ENCODE peak calls at places on chromosomes 5 and 9, in five cellular contexts. M, G, H, V and T are unnamed samples.

GRCh38 chr5:27639005-27639612 is 600.7 kb upstream of the CDH9 start:
- DNase-seq in M (no peak), V (no peak), H (no peak), G (no peak), T (no peak)

GRCh38 chr9:80556631-80557030 is 984.9 kb downstream of the TLE4 start:
- DNase-seq in V (no peak), H (no peak), G (no peak), M (no peak), T (no peak)

GRCh38 chr5:165457854-165458481 is 1952.5 kb downstream of the MAT2B start:
- DNase-seq in V (peak), M (peak), H (peak), G (no peak), T (peak)

GRCh38 chr5:142183561-142183960 is 75.0 kb downstream of the NDFIP1 start:
- DNase-seq in M (no peak), G (no peak), H (no peak), V (no peak), T (no peak)

GRCh38 chr5:55344392-55344992 is 36.7 kb downstream of the MTREX start:
- DNase-seq in H (peak), G (peak), V (no peak), M (peak), T (peak)

GRCh38 chr5:67283275-67283987 is 86.8 kb upstream of the CD180 start:
- DNase-seq in M (no peak), H (no peak), V (no peak), G (peak), T (no peak)

GRCh38 chr5:149039501-149039900 is 23.4 kb downstream of the SH3TC2 start:
- DNase-seq in M (no peak), H (peak), V (no peak), G (no peak), T (no peak)

GRCh38 chr5:109485030-109485429 is 75.3 kb upstream of the PJA2 start:
- DNase-seq in H (peak), M (no peak), V (no peak), G (peak), T (no peak)

GRCh38 chr5:441996-442334 is 1.0 kb upstream of the EXOC3 start:
- DNase-seq in M (no peak), V (no peak), H (no peak), G (no peak), T (no peak)

GRCh38 chr5:157857821-157858526 is 971 bp downstream of the CLINT1 start:
- DNase-seq in H (peak), G (peak), M (no peak), V (no peak), T (no peak)

GRCh38 chr9:134230092-134230941 is 66.0 kb upstream of the RNU6ATAC start:
- DNase-seq in H (no peak), V (no peak), G (no peak), M (no peak), T (no peak)

GRCh38 chr5:3214838-3215374 is 380.7 kb upstream of the IRX1 start:
- DNase-seq in G (no peak), H (no peak), M (no peak), V (no peak), T (no peak)

GRCh38 chr9:91192379-91192775 is 169.3 kb downstream of the AUH start:
- DNase-seq in M (no peak), H (peak), V (no peak), G (no peak), T (no peak)

GRCh38 chr5:54247226-54247625 is 63.1 kb downstream of the ARL15 start:
- DNase-seq in H (no peak), V (no peak), G (no peak), M (no peak), T (no peak)

GRCh38 chr5:40428129-40428528 is 251.6 kb upstream of the PTGER4 start:
- DNase-seq in G (no peak), M (no peak), V (no peak), H (peak), T (no peak)

GRCh38 chr5:157913575-157913974 is 54.6 kb upstream of the CLINT1 start:
- DNase-seq in H (no peak), G (no peak), M (no peak), V (no peak), T (no peak)

GRCh38 chr9:107789001-107789710 is 299.6 kb upstream of the KLF4 start:
- DNase-seq in H (no peak), V (no peak), G (no peak), M (no peak), T (no peak)

GRCh38 chr5:40385544-40385943 is 294.2 kb upstream of the PTGER4 start:
- DNase-seq in H (no peak), G (no peak), V (peak), M (peak), T (peak)

GRCh38 chr9:115335441-115335840 is 217.5 kb upstream of the TNC start:
- DNase-seq in V (no peak), M (no peak), H (no peak), G (no peak), T (no peak)

GRCh38 chr5:119022017-119022745 is 33.8 kb upstream of the DTWD2 start:
- DNase-seq in M (no peak), G (peak), V (no peak), H (peak), T (no peak)

GRCh38 chr5:132272341-132273210 is 15.1 kb downstream of the PDLIM4 start:
- DNase-seq in H (peak), G (peak), V (no peak), M (no peak), T (no peak)

GRCh38 chr5:147439253-147439652 is 70.6 kb downstream of the DPYSL3 start:
- DNase-seq in H (no peak), V (no peak), M (no peak), G (no peak), T (no peak)

GRCh38 chr5:170393235-170393634 is 4.1 kb upstream of the KCNMB1 start:
- DNase-seq in V (no peak), G (no peak), M (no peak), H (no peak), T (no peak)

GRCh38 chr5:56900395-56900794 is 9.0 kb upstream of the SETD9 start:
- DNase-seq in H (peak), V (no peak), G (no peak), M (no peak), T (no peak)

GRCh38 chr9:89407070-89407469 is 88.8 kb downstream of the SECISBP2 start:
- DNase-seq in V (no peak), H (peak), M (no peak), G (no peak), T (no peak)

GRCh38 chr5:142938201-142938600 is 168.0 kb downstream of the ARHGAP26 start:
- DNase-seq in H (no peak), V (no peak), M (no peak), G (peak), T (no peak)

GRCh38 chr5:151475378-151475777 is 28.0 kb downstream of the SLC36A1 start:
- DNase-seq in M (no peak), H (no peak), G (no peak), V (no peak), T (no peak)

GRCh38 chr5:43769576-43770352 is 166.8 kb downstream of the NNT start:
- DNase-seq in G (no peak), M (no peak), V (no peak), H (peak), T (no peak)

GRCh38 chr5:39570418-39571027 is 145.7 kb upstream of the DAB2 start:
- DNase-seq in V (no peak), M (no peak), H (peak), G (peak), T (no peak)

GRCh38 chr5:149739371-149739770 is 9.3 kb downstream of the PPARGC1B start:
- DNase-seq in G (no peak), H (no peak), M (no peak), V (no peak), T (no peak)

GRCh38 chr9:131116281-131117101 is 8.9 kb upstream of the NUP214 start:
- DNase-seq in H (no peak), G (peak), M (no peak), V (no peak), T (no peak)

GRCh38 chr9:27407491-27407890 is 110.5 kb upstream of the EQTN start:
- DNase-seq in M (no peak), H (no peak), G (no peak), V (no peak), T (no peak)

GRCh38 chr9:115264333-115264732 is 146.4 kb upstream of the TNC start:
- DNase-seq in V (no peak), H (peak), M (no peak), G (no peak), T (no peak)

GRCh38 chr9:119159386-119159785 is 209.8 kb downstream of the BRINP1 start:
- DNase-seq in V (no peak), H (no peak), M (no peak), G (no peak), T (no peak)